ENCODE peak calls at places on chromosomes 3 and 15, in five cellular contexts. P is neural crest cell, X is KBM-7, C is posterior cingulate gyrus, F is NCI-H1092 treated with DMSO at 0.1 percent for 48 hours. E is an unnamed sample.

GRCh38 chr3:63639821-63640220 is 12.7 kb upstream of the SNTN start:
- DNase-seq in P (no peak), X (no peak), C (no peak), F (no peak), E (no peak)

GRCh38 chr15:69314174-69314573 is 15.5 kb downstream of the PAQR5 start:
- DNase-seq in P (no peak), X (no peak), C (no peak), F (no peak), E (peak; percentile 71)

GRCh38 chr3:176526194-176526593 is 671.1 kb downstream of the TBL1XR1 start:
- DNase-seq in P (no peak), X (no peak), C (no peak), F (no peak), E (no peak)

GRCh38 chr3:150255416-150255815 is 152.7 kb upstream of the TSC22D2 start:
- DNase-seq in P (no peak), X (no peak), C (peak; percentile 61), F (no peak), E (no peak)

GRCh38 chr3:71800023-71800422 is 15.1 kb upstream of the PROK2 start:
- DNase-seq in P (no peak), X (no peak), C (no peak), F (no peak), E (no peak)

GRCh38 chr3:30643763-30644462 is 37.5 kb downstream of the TGFBR2 start:
- DNase-seq in P (no peak), X (no peak), C (no peak), F (no peak), E (peak; percentile 46)

GRCh38 chr3:100796556-100796955 is 87.3 kb downstream of the TFG start:
- DNase-seq in P (no peak), X (peak; percentile 50), C (no peak), F (no peak), E (no peak)

GRCh38 chr15:99954361-99955180 is 221.3 kb upstream of the LYSMD4 start:
- DNase-seq in P (no peak), X (no peak), C (no peak), F (no peak), E (no peak)

GRCh38 chr15:52143862-52144261 is 31.3 kb upstream of the BCL2L10 start:
- DNase-seq in P (no peak), X (no peak), C (no peak), F (no peak), E (no peak)

GRCh38 chr15:61299060-61299763 is 70.1 kb upstream of the RORA start:
- DNase-seq in P (no peak), X (no peak), C (no peak), F (no peak), E (no peak)

GRCh38 chr3:27072943-27073725 is 296.0 kb downstream of the NEK10 start:
- DNase-seq in P (no peak), X (no peak), C (no peak), F (no peak), E (peak; percentile 25)

GRCh38 chr15:77966540-77967290 is 110.8 kb downstream of the TBC1D2B start:
- DNase-seq in P (peak; percentile 64), X (peak; percentile 69), C (peak; percentile 50), F (peak; percentile 34), E (peak; percentile 54)

GRCh38 chr15:75455982-75456531 is 4.6 kb upstream of the SIN3A start:
- DNase-seq in P (no peak), X (no peak), C (no peak), F (no peak), E (peak; percentile 69)

GRCh38 chr3:131729561-131729960 is 226.8 kb upstream of the MRPL3 start:
- DNase-seq in P (no peak), X (no peak), C (no peak), F (no peak), E (no peak)

GRCh38 chr15:63870403-63871209 is 36.9 kb upstream of the HERC1 start:
- DNase-seq in P (no peak), X (peak; percentile 73), C (no peak), F (no peak), E (no peak)

GRCh38 chr3:195065142-195065863 is 205.7 kb downstream of the XXYLT1 start:
- DNase-seq in P (no peak), X (no peak), C (peak; percentile 7), F (no peak), E (no peak)

GRCh38 chr15:76753771-76754170 is 151.4 kb downstream of the SCAPER start:
- DNase-seq in P (no peak), X (no peak), C (no peak), F (no peak), E (no peak)

E was measured in mucosa of descending colon.